ENCODE peak calls at places on chromosome 11, in five cellular contexts. One of them, this sample, is unnamed.

GRCh38 chr11:101487775-101488174 is 96.0 kb downstream of the TRPC6 start:
- DNase-seq in ovary: no peak
- DNase-seq in breast epithelium: no peak
- DNase-seq in heart left ventricle: no peak
- DNase-seq in A549: no peak
- DNase-seq in this sample: no peak

GRCh38 chr11:5204787-5205186 is 4.3 kb upstream of the OR51V1 start:
- DNase-seq in ovary: no peak
- DNase-seq in breast epithelium: no peak
- DNase-seq in heart left ventricle: no peak
- DNase-seq in A549: peak
- DNase-seq in this sample: no peak

GRCh38 chr11:35146074-35146521 is 7.1 kb downstream of the CD44 start:
- DNase-seq in ovary: no peak
- DNase-seq in breast epithelium: no peak
- DNase-seq in heart left ventricle: no peak
- DNase-seq in A549: no peak
- DNase-seq in this sample: no peak

GRCh38 chr11:23564370-23564769 is 704.1 kb upstream of the CCDC179 start:
- DNase-seq in ovary: no peak
- DNase-seq in breast epithelium: no peak
- DNase-seq in heart left ventricle: no peak
- DNase-seq in A549: no peak
- DNase-seq in this sample: no peak

GRCh38 chr11:76152741-76153608 is 53.3 kb downstream of the WNT11 start:
- DNase-seq in ovary: no peak
- DNase-seq in breast epithelium: no peak
- DNase-seq in heart left ventricle: no peak
- DNase-seq in A549: no peak
- DNase-seq in this sample: peak

GRCh38 chr11:123062158-123062891 is 389 bp upstream of the HSPA8 start:
- DNase-seq in ovary: peak
- DNase-seq in breast epithelium: peak
- DNase-seq in heart left ventricle: peak
- DNase-seq in A549: peak
- DNase-seq in this sample: peak

GRCh38 chr11:44572884-44573283 is 7.4 kb downstream of the CD82 start:
- DNase-seq in ovary: no peak
- DNase-seq in breast epithelium: no peak
- DNase-seq in heart left ventricle: no peak
- DNase-seq in A549: no peak
- DNase-seq in this sample: no peak

GRCh38 chr11:130858215-130858614 is 58.1 kb downstream of the SNX19 start:
- DNase-seq in ovary: no peak
- DNase-seq in breast epithelium: no peak
- DNase-seq in heart left ventricle: no peak
- DNase-seq in A549: peak
- DNase-seq in this sample: no peak

GRCh38 chr11:69605737-69606526 is 35.0 kb upstream of the CCND1 start:
- DNase-seq in ovary: no peak
- DNase-seq in breast epithelium: no peak
- DNase-seq in heart left ventricle: no peak
- DNase-seq in A549: no peak
- DNase-seq in this sample: no peak

GRCh38 chr11:2096919-2097301 is 42.3 kb downstream of the IGF2 start:
- DNase-seq in ovary: no peak
- DNase-seq in breast epithelium: no peak
- DNase-seq in heart left ventricle: no peak
- DNase-seq in A549: no peak
- DNase-seq in this sample: no peak

GRCh38 chr11:128182844-128183243 is 404.5 kb downstream of the ETS1 start:
- DNase-seq in ovary: no peak
- DNase-seq in breast epithelium: no peak
- DNase-seq in heart left ventricle: no peak
- DNase-seq in A549: no peak
- DNase-seq in this sample: no peak

GRCh38 chr11:1289211-1289935 is 20.1 kb downstream of the TOLLIP start:
- DNase-seq in ovary: peak
- DNase-seq in breast epithelium: no peak
- DNase-seq in heart left ventricle: no peak
- DNase-seq in A549: no peak
- DNase-seq in this sample: no peak

GRCh38 chr11:119041821-119042514 is 11.3 kb upstream of the SLC37A4 start:
- DNase-seq in ovary: no peak
- DNase-seq in breast epithelium: no peak
- DNase-seq in heart left ventricle: no peak
- DNase-seq in A549: no peak
- DNase-seq in this sample: no peak

GRCh38 chr11:111565111-111565720 is 24.7 kb downstream of the LAYN start:
- DNase-seq in ovary: peak
- DNase-seq in breast epithelium: peak
- DNase-seq in heart left ventricle: peak
- DNase-seq in A549: peak
- DNase-seq in this sample: peak

GRCh38 chr11:24233041-24233440 is 263.8 kb upstream of the LUZP2 start:
- DNase-seq in ovary: no peak
- DNase-seq in breast epithelium: no peak
- DNase-seq in heart left ventricle: no peak
- DNase-seq in A549: no peak
- DNase-seq in this sample: no peak

GRCh38 chr11:126415128-126415527 is 59.6 kb downstream of the ST3GAL4 start:
- DNase-seq in ovary: peak
- DNase-seq in breast epithelium: peak
- DNase-seq in heart left ventricle: peak
- DNase-seq in A549: no peak
- DNase-seq in this sample: peak

GRCh38 chr11:121654506-121655480 is 202.0 kb upstream of the SORL1-AS1 start:
- DNase-seq in ovary: no peak
- DNase-seq in breast epithelium: no peak
- DNase-seq in heart left ventricle: no peak
- DNase-seq in A549: no peak
- DNase-seq in this sample: no peak

GRCh38 chr11:80455818-80456217 is 1015.0 kb upstream of the TENM4 start:
- DNase-seq in ovary: no peak
- DNase-seq in breast epithelium: no peak
- DNase-seq in heart left ventricle: no peak
- DNase-seq in A549: no peak
- DNase-seq in this sample: no peak

GRCh38 chr11:98711011-98711410 is 309.7 kb upstream of the CNTN5 start:
- DNase-seq in ovary: no peak
- DNase-seq in breast epithelium: no peak
- DNase-seq in heart left ventricle: no peak
- DNase-seq in A549: no peak
- DNase-seq in this sample: peak

GRCh38 chr11:110432713-110433392 is 3.1 kb downstream of the FDX1 start:
- DNase-seq in ovary: no peak
- DNase-seq in breast epithelium: no peak
- DNase-seq in heart left ventricle: no peak
- DNase-seq in A549: peak
- DNase-seq in this sample: no peak

GRCh38 chr11:67266424-67267187 is at the start of gene GRK2:
- DNase-seq in ovary: peak
- DNase-seq in breast epithelium: no peak
- DNase-seq in heart left ventricle: no peak
- DNase-seq in A549: peak
- DNase-seq in this sample: peak

GRCh38 chr11:48880021-48880441 is 103.7 kb downstream of the TRIM51G start:
- DNase-seq in ovary: peak
- DNase-seq in breast epithelium: no peak
- DNase-seq in heart left ventricle: no peak
- DNase-seq in A549: no peak
- DNase-seq in this sample: peak

GRCh38 chr11:74466916-74467885 is at the start of gene KCNE3:
- DNase-seq in ovary: peak
- DNase-seq in breast epithelium: no peak
- DNase-seq in heart left ventricle: peak
- DNase-seq in A549: no peak
- DNase-seq in this sample: peak

GRCh38 chr11:32586576-32587190 is 3.1 kb downstream of the EIF3M start:
- DNase-seq in ovary: no peak
- DNase-seq in breast epithelium: no peak
- DNase-seq in heart left ventricle: no peak
- DNase-seq in A549: peak
- DNase-seq in this sample: no peak

GRCh38 chr11:86551286-86551685 is 121.1 kb downstream of the ME3 start:
- DNase-seq in ovary: no peak
- DNase-seq in breast epithelium: no peak
- DNase-seq in heart left ventricle: no peak
- DNase-seq in A549: peak
- DNase-seq in this sample: no peak

GRCh38 chr11:72091292-72091691 is 10.6 kb downstream of the LRRC51 start:
- DNase-seq in ovary: peak
- DNase-seq in breast epithelium: peak
- DNase-seq in heart left ventricle: peak
- DNase-seq in A549: peak
- DNase-seq in this sample: no peak

GRCh38 chr11:14499178-14499559 is 442 bp downstream of the COPB1 start:
- DNase-seq in ovary: no peak
- DNase-seq in breast epithelium: no peak
- DNase-seq in heart left ventricle: peak
- DNase-seq in A549: peak
- DNase-seq in this sample: peak

GRCh38 chr11:131816046-131816445 is 445.6 kb downstream of the NTM start:
- DNase-seq in ovary: no peak
- DNase-seq in breast epithelium: no peak
- DNase-seq in heart left ventricle: no peak
- DNase-seq in A549: no peak
- DNase-seq in this sample: no peak

GRCh38 chr11:46373787-46374740 is 7.4 kb upstream of the MDK start:
- DNase-seq in ovary: no peak
- DNase-seq in breast epithelium: no peak
- DNase-seq in heart left ventricle: no peak
- DNase-seq in A549: no peak
- DNase-seq in this sample: no peak

GRCh38 chr11:8683115-8683807 is 669 bp downstream of the RPL27A start:
- DNase-seq in ovary: no peak
- DNase-seq in breast epithelium: no peak
- DNase-seq in heart left ventricle: no peak
- DNase-seq in A549: no peak
- DNase-seq in this sample: no peak

GRCh38 chr11:8685306-8685705 is 2.7 kb downstream of the RPL27A start:
- DNase-seq in ovary: no peak
- DNase-seq in breast epithelium: no peak
- DNase-seq in heart left ventricle: no peak
- DNase-seq in A549: no peak
- DNase-seq in this sample: no peak

GRCh38 chr11:8681837-8682218 is 637 bp downstream of the TRIM66 start:
- DNase-seq in ovary: no peak
- DNase-seq in breast epithelium: no peak
- DNase-seq in heart left ventricle: no peak
- DNase-seq in A549: no peak
- DNase-seq in this sample: no peak

GRCh38 chr11:8684600-8685290 is 2.2 kb downstream of the RPL27A start:
- DNase-seq in ovary: no peak
- DNase-seq in breast epithelium: no peak
- DNase-seq in heart left ventricle: no peak
- DNase-seq in A549: no peak
- DNase-seq in this sample: no peak

GRCh38 chr11:8682219-8683114 is at the start of the genes RPL27A and TRIM66:
- DNase-seq in ovary: peak
- DNase-seq in breast epithelium: peak
- DNase-seq in heart left ventricle: peak
- DNase-seq in A549: peak
- DNase-seq in this sample: peak
- TF ChIP-seq CTCF in ovary: peak
- TF ChIP-seq CTCF in breast epithelium: peak
- TF ChIP-seq CTCF in heart left ventricle: no peak
- TF ChIP-seq CTCF in A549: no peak
- TF ChIP-seq CTCF in this sample: peak

GRCh38 chr11:279040-279965 is 1.1 kb downstream of the NLRP6 start:
- DNase-seq in ovary: peak
- DNase-seq in breast epithelium: no peak
- DNase-seq in heart left ventricle: peak
- DNase-seq in A549: no peak
- DNase-seq in this sample: peak
- H3K27ac ChIP-seq in ovary: no peak
- H3K27ac ChIP-seq in breast epithelium: no peak
- H3K27ac ChIP-seq in heart left ventricle: no peak
- H3K27ac ChIP-seq in A549: no peak
- H3K27ac ChIP-seq in this sample: peak

DNA sequence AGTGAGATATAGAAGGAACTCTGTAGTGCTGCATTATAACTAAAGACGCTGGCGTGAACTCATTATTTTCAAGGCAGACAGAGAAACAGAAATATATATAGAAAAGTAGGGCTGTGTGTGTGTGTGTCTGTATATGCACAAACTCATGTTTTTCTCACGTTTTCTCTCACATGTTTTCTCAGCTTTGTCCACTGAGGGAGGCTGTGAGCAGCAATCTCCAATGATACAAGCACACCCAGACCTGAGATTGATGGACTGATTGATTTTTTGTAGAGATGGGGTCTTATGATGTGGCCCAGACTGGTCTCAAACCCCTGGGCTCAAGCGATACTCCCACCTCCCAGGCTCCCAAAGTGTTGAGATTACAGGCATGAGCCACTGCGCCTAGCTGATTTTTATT is 122.5 kb downstream of the SERGEF start:
- DNase-seq in ovary: no peak
- DNase-seq in breast epithelium: no peak
- DNase-seq in heart left ventricle: no peak
- DNase-seq in A549: no peak
- DNase-seq in this sample: no peak
- TF ChIP-seq CTCF in ovary: no peak
- TF ChIP-seq CTCF in breast epithelium: no peak
- TF ChIP-seq CTCF in heart left ventricle: no peak
- TF ChIP-seq CTCF in A549: no peak
- TF ChIP-seq CTCF in this sample: no peak

DNA sequence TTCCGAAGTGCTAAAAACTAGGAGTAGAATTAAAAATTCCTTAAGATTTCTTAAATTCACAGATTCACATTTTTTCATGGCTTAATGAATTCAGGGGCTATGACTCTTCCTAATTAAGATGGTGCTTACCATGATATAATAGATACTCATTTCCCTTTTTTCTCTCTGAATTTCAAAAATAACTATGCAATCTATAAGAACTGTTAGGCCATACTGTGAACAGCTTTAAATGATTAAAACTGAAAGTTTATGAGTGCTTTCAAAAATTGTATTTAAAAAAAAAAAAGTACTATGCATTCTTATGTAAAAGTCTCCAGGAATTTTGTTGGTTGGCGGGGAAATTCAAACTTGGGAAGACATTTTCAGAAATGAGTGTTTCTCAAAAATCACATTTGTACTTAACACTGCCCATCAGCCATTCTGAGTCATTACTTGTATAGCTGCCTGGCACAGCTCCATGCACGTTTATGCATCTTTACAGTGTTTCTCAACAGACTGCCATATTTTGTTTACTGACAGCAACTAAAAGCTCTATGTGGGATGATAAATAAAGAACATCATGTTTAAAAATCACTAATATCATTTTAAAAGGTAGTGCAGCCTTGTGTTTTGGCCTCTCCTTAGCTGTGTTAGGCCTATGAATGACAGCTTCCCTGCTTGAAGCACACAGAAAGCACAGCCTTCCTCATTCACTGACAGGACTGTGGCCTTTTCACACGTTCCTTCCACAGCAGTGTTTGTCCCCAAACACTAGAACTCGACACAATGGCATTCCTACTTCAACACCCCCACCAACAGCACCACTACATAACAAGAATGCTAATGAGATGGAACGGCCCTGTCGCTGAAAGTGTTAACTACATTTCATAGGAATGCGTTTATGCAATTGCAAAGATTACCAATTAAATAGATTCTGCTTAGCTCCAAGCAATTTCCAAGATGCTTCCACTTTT is 131.4 kb downstream of the DCDC1 start:
- DNase-seq in ovary: no peak
- DNase-seq in breast epithelium: no peak
- DNase-seq in heart left ventricle: no peak
- DNase-seq in A549: peak
- DNase-seq in this sample: no peak
- H3K27ac ChIP-seq in ovary: no peak
- H3K27ac ChIP-seq in breast epithelium: no peak
- H3K27ac ChIP-seq in heart left ventricle: no peak
- H3K27ac ChIP-seq in A549: no peak
- H3K27ac ChIP-seq in this sample: no peak

This sample was measured in right lobe of liver.